ENCODE peak calls at places on chromosome 11, in seven cellular contexts. P is IMR-90, T is H9, Z is H1, A is mesenchymal stem cell, L is mesendoderm, V is trophoblast cell. R is an unnamed sample.
A peak's percentile ranks its signal among the peaks of the same experiment; 100 is the strongest.

GRCh38 chr11:77130763-77131513 is 2.9 kb downstream of the MYO7A start:
- DNase-seq in T (no peak), P (peak; percentile 27), Z (no peak), V (peak; percentile 56), L (no peak), A (no peak), R (no peak)

GRCh38 chr11:95596011-95596489 is 193.5 kb downstream of the FAM76B start:
- DNase-seq in Z (no peak), L (peak; percentile 3), P (peak; percentile 39), V (peak; percentile 56), T (no peak), A (peak; percentile 90), R (no peak)

GRCh38 chr11:133547808-133548494 is 15.7 kb upstream of the OPCML start:
- DNase-seq in L (no peak), T (no peak), Z (no peak), A (no peak), P (no peak), V (peak; percentile 30), R (no peak)

GRCh38 chr11:92035488-92035887 is 189.1 kb upstream of the FAT3 start:
- DNase-seq in L (no peak), P (no peak), T (no peak), V (peak; percentile 2), Z (no peak), A (no peak), R (no peak)

GRCh38 chr11:90113541-90113940 is 20.9 kb upstream of the NAALAD2 start:
- DNase-seq in Z (no peak), A (no peak), T (no peak), V (no peak), P (no peak), L (no peak), R (no peak)

GRCh38 chr11:114291381-114291780 is 4.8 kb upstream of the NNMT start:
- DNase-seq in P (peak; percentile 66), Z (no peak), A (peak; percentile 92), T (no peak), V (peak; percentile 92), L (no peak), R (no peak)

GRCh38 chr11:102678022-102678421 is 27.5 kb downstream of the MMP27 start:
- DNase-seq in L (no peak), A (no peak), V (no peak), Z (no peak), T (no peak), P (no peak), R (no peak)

GRCh38 chr11:1234771-1235614 is 12.1 kb downstream of the MUC5B start:
- DNase-seq in A (no peak), V (no peak), Z (no peak), T (peak; percentile 22), P (no peak), L (no peak), R (no peak)

GRCh38 chr11:96313163-96313562 is 29.8 kb downstream of the MAML2 start:
- DNase-seq in T (no peak), A (no peak), V (no peak), Z (no peak), P (no peak), L (no peak), R (no peak)

GRCh38 chr11:45262900-45263299 is 23.2 kb downstream of the SYT13 start:
- DNase-seq in T (no peak), L (no peak), A (no peak), P (no peak), Z (no peak), V (no peak), R (no peak)

GRCh38 chr11:28690746-28691145 is 582.6 kb downstream of the METTL15 start:
- DNase-seq in P (peak; percentile 75), Z (no peak), L (no peak), T (no peak), V (no peak), A (peak; percentile 81), R (no peak)

GRCh38 chr11:34916810-34917780 is 677 bp downstream of the PDHX start:
- DNase-seq in L (no peak), T (no peak), V (no peak), P (peak; percentile 30), Z (no peak), A (no peak), R (no peak)

GRCh38 chr11:62245271-62245753 is 3.3 kb downstream of the SCGB1D2 start:
- DNase-seq in Z (no peak), A (peak; percentile 26), V (peak; percentile 21), T (peak; percentile 76), P (peak; percentile 28), L (peak; percentile 71), R (peak; percentile 41)

GRCh38 chr11:23192256-23192655 is 332.0 kb upstream of the CCDC179 start:
- DNase-seq in T (no peak), A (no peak), L (no peak), V (no peak), P (peak; percentile 48), Z (no peak), R (no peak)

GRCh38 chr11:24645563-24645962 is 148.7 kb downstream of the LUZP2 start:
- DNase-seq in T (no peak), V (no peak), L (no peak), Z (no peak), A (no peak), P (no peak), R (no peak)

GRCh38 chr11:26199341-26199740 is 132.6 kb upstream of the ANO3 start:
- DNase-seq in P (peak; percentile 66), T (no peak), L (no peak), V (no peak), A (no peak), Z (no peak), R (no peak)

GRCh38 chr11:64240467-64241174 is at the start of gene FKBP2:
- DNase-seq in V (peak; percentile 97), A (peak; percentile 97), P (peak; percentile 95), L (peak; percentile 98), Z (peak; percentile 88), T (peak; percentile 97), R (peak; percentile 95)
- H4K8ac ChIP-seq in V (peak within 1 kb of the TSS; percentile 99), A (peak within 1 kb of the TSS; percentile 93), P (peak within 1 kb of the TSS; percentile 96), L (peak within 1 kb of the TSS; percentile 83), Z (peak within 1 kb of the TSS; percentile 92), T (no peak within 1 kb of the TSS), R (peak within 1 kb of the TSS; percentile 92)

DNA sequence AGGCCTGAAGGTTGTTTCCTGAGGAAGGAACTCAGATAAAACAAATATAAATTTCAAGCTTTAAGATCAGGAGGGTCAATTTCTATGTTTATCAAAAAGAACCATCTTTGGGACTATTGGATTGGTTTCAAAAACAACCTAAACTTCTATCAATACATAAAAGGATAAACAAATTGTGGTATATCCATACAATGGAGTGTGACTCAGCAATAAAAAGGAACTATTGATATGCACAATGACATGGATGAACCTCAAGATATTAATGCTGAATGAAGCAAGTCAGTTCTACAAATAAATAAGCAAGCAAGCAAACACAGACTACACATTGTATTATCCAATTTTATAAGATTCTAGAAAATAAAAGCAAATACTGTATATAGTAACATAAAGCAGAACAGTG is 11.1 kb upstream of the CLPB start:
- DNase-seq in P (no peak), T (no peak), V (no peak), A (no peak), Z (no peak), L (no peak), R (no peak)
- H4K8ac ChIP-seq in P (no peak overlapping the region), T (no peak overlapping the region), V (no peak overlapping the region), A (no peak overlapping the region), Z (no peak overlapping the region), L (no peak overlapping the region), R (no peak overlapping the region)

GRCh38 chr11:15927196-15927865 is 429.0 kb downstream of the SOX6 start:
- DNase-seq in A (no peak), P (no peak), V (no peak), L (no peak), T (no peak), Z (no peak), R (no peak)
- H4K8ac ChIP-seq in A (no peak overlapping the region), P (no peak overlapping the region), V (no peak overlapping the region), L (no peak overlapping the region), T (no peak overlapping the region), Z (no peak overlapping the region), R (no peak overlapping the region)

GRCh38 chr11:110185599-110185998 is 92.4 kb downstream of the ZC3H12C start:
- DNase-seq in P (no peak), Z (no peak), L (no peak), A (no peak), V (no peak), T (no peak), R (no peak)

GRCh38 chr11:110186456-110186855 is 93.3 kb downstream of the ZC3H12C start:
- DNase-seq in L (no peak), P (no peak), V (no peak), T (no peak), Z (no peak), A (no peak), R (no peak)

GRCh38 chr11:110182886-110183285 is 89.7 kb downstream of the ZC3H12C start:
- DNase-seq in L (no peak), V (peak; percentile 43), T (no peak), Z (no peak), A (peak; percentile 48), P (peak; percentile 81), R (no peak)

GRCh38 chr11:110184974-110185597 is 91.9 kb downstream of the ZC3H12C start:
- DNase-seq in P (peak; percentile 83), Z (no peak), V (no peak), A (peak; percentile 45), L (no peak), T (no peak), R (no peak)

GRCh38 chr11:110184466-110184865 is 91.3 kb downstream of the ZC3H12C start:
- DNase-seq in Z (no peak), T (no peak), V (no peak), P (no peak), A (no peak), L (no peak), R (no peak)
- H4K8ac ChIP-seq in Z (no peak overlapping the region), T (no peak overlapping the region), V (no peak overlapping the region), P (no peak overlapping the region), A (no peak overlapping the region), L (no peak overlapping the region), R (no peak overlapping the region)

DNA sequence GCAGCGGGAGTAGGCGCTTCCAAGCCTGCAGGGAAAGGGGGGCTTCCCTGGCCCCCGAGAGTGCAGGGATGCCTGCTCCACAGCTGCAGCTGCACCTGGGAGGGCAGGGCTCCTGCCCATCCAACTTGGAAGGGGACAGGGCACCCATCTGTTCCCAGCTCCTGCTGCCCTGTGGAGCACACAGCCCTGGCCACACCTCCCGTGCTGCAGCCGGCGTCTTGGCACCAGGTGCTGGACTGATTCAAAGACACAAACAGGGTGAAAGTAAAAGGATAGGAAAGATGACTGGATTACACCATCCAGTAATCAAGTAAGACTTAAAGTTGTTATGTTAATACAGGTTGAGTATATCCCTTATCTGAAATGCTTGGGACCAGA is 14.8 kb downstream of the NPAT start:
- DNase-seq in Z (no peak), L (no peak), A (no peak), T (no peak), P (no peak), V (no peak), R (no peak)
- H4K8ac ChIP-seq in Z (no peak overlapping the region), L (no peak overlapping the region), A (no peak overlapping the region), T (no peak overlapping the region), P (no peak overlapping the region), V (no peak overlapping the region), R (peak overlapping the region; percentile 74)

DNA sequence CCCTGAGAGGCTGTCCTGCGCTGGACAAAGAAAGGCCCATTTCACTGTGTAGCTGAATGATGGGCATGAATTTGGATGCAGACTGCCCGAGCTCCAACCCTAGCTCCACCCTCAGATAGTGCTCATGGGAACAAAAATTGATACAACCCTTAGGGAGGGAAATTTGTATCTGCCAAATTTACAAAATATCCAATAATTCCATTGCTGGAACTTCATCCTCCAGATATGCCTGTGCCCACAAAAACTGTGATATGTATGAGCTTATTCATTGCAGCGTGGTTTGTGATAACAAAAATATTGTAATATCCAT is 2.1 kb downstream of the MS4A8 start:
- DNase-seq in V (no peak), L (no peak), Z (no peak), A (no peak), P (no peak), T (no peak), R (no peak)
- H4K8ac ChIP-seq in V (no peak overlapping the region), L (no peak overlapping the region), Z (no peak overlapping the region), A (no peak overlapping the region), P (no peak overlapping the region), T (no peak overlapping the region), R (no peak overlapping the region)